ENCODE peak calls at places on chromosomes 16 and 17, in five cellular contexts. One of them, this sample, is unnamed.

GRCh38 chr17:39922006-39922405 is 3.6 kb upstream of the GSDMB start:
- DNase-seq in right atrium auricular region: no peak
- DNase-seq in upper lobe of right lung: no peak
- DNase-seq in A549: no peak
- DNase-seq in effector CD4-positive, alpha-beta T cell: no peak
- DNase-seq in this sample: no peak

GRCh38 chr17:73551144-73551543 is 93.1 kb downstream of the SDK2 start:
- DNase-seq in right atrium auricular region: no peak
- DNase-seq in upper lobe of right lung: no peak
- DNase-seq in A549: no peak
- DNase-seq in effector CD4-positive, alpha-beta T cell: no peak
- DNase-seq in this sample: no peak

GRCh38 chr16:31705371-31705770 is 168.2 kb upstream of the ZNF267 start:
- DNase-seq in right atrium auricular region: no peak
- DNase-seq in upper lobe of right lung: no peak
- DNase-seq in A549: no peak
- DNase-seq in effector CD4-positive, alpha-beta T cell: no peak
- DNase-seq in this sample: no peak

GRCh38 chr17:36847293-36847645 is 90.0 kb upstream of the LHX1 start:
- DNase-seq in right atrium auricular region: no peak
- DNase-seq in upper lobe of right lung: no peak
- DNase-seq in A549: no peak
- DNase-seq in effector CD4-positive, alpha-beta T cell: no peak
- DNase-seq in this sample: no peak

GRCh38 chr16:84184775-84185174 is 2.1 kb downstream of the TAF1C start:
- DNase-seq in right atrium auricular region: no peak
- DNase-seq in upper lobe of right lung: peak; percentile 67
- DNase-seq in A549: no peak
- DNase-seq in effector CD4-positive, alpha-beta T cell: no peak
- DNase-seq in this sample: no peak

GRCh38 chr16:57534881-57535658 is 1.3 kb downstream of the CCDC102A start:
- DNase-seq in right atrium auricular region: no peak
- DNase-seq in upper lobe of right lung: peak; percentile 62
- DNase-seq in A549: no peak
- DNase-seq in effector CD4-positive, alpha-beta T cell: no peak
- DNase-seq in this sample: no peak

GRCh38 chr17:72249441-72249840 is 128.6 kb downstream of the SOX9 start:
- DNase-seq in right atrium auricular region: no peak
- DNase-seq in upper lobe of right lung: no peak
- DNase-seq in A549: no peak
- DNase-seq in effector CD4-positive, alpha-beta T cell: no peak
- DNase-seq in this sample: no peak

GRCh38 chr16:47067203-47067602 is 76.5 kb downstream of the NETO2 start:
- DNase-seq in right atrium auricular region: peak; percentile 21
- DNase-seq in upper lobe of right lung: no peak
- DNase-seq in A549: no peak
- DNase-seq in effector CD4-positive, alpha-beta T cell: no peak
- DNase-seq in this sample: no peak

GRCh38 chr16:31052131-31052530 is 18.8 kb downstream of the STX4 start:
- DNase-seq in right atrium auricular region: peak; percentile 64
- DNase-seq in upper lobe of right lung: no peak
- DNase-seq in A549: peak; percentile 90
- DNase-seq in effector CD4-positive, alpha-beta T cell: no peak
- DNase-seq in this sample: peak; percentile 77

GRCh38 chr16:74868501-74868900 is 93.9 kb upstream of the FA2H start:
- DNase-seq in right atrium auricular region: no peak
- DNase-seq in upper lobe of right lung: no peak
- DNase-seq in A549: no peak
- DNase-seq in effector CD4-positive, alpha-beta T cell: no peak
- DNase-seq in this sample: no peak

GRCh38 chr16:81442909-81443687 is 1.5 kb upstream of the CMIP start:
- DNase-seq in right atrium auricular region: no peak
- DNase-seq in upper lobe of right lung: no peak
- DNase-seq in A549: no peak
- DNase-seq in effector CD4-positive, alpha-beta T cell: no peak
- DNase-seq in this sample: no peak

GRCh38 chr16:57131351-57131970 is 39.1 kb downstream of the CPNE2 start:
- DNase-seq in right atrium auricular region: no peak
- DNase-seq in upper lobe of right lung: no peak
- DNase-seq in A549: no peak
- DNase-seq in effector CD4-positive, alpha-beta T cell: no peak
- DNase-seq in this sample: no peak

GRCh38 chr17:76558210-76559095 is 18.6 kb downstream of the PRCD start:
- DNase-seq in right atrium auricular region: no peak
- DNase-seq in upper lobe of right lung: no peak
- DNase-seq in A549: peak; percentile 38
- DNase-seq in effector CD4-positive, alpha-beta T cell: no peak
- DNase-seq in this sample: peak; percentile 64

GRCh38 chr17:78722101-78722761 is 59.8 kb downstream of the CYTH1 start:
- DNase-seq in right atrium auricular region: no peak
- DNase-seq in upper lobe of right lung: peak; percentile 71
- DNase-seq in A549: no peak
- DNase-seq in effector CD4-positive, alpha-beta T cell: no peak
- DNase-seq in this sample: no peak

GRCh38 chr17:50687200-50688066 is 20.3 kb downstream of the ANKRD40 start:
- DNase-seq in right atrium auricular region: no peak
- DNase-seq in upper lobe of right lung: peak; percentile 63
- DNase-seq in A549: no peak
- DNase-seq in effector CD4-positive, alpha-beta T cell: no peak
- DNase-seq in this sample: peak; percentile 32

GRCh38 chr17:73492125-73492801 is 152.0 kb downstream of the SDK2 start:
- DNase-seq in right atrium auricular region: no peak
- DNase-seq in upper lobe of right lung: no peak
- DNase-seq in A549: no peak
- DNase-seq in effector CD4-positive, alpha-beta T cell: no peak
- DNase-seq in this sample: no peak

GRCh38 chr17:47205419-47205963 is 3.7 kb upstream of the MYL4 start:
- DNase-seq in right atrium auricular region: no peak
- DNase-seq in upper lobe of right lung: peak; percentile 76
- DNase-seq in A549: no peak
- DNase-seq in effector CD4-positive, alpha-beta T cell: peak; percentile 49
- DNase-seq in this sample: peak; percentile 75

GRCh38 chr17:81086789-81087551 is 52.0 kb downstream of the BAIAP2 start:
- DNase-seq in right atrium auricular region: no peak
- DNase-seq in upper lobe of right lung: no peak
- DNase-seq in A549: no peak
- DNase-seq in effector CD4-positive, alpha-beta T cell: no peak
- DNase-seq in this sample: no peak

GRCh38 chr16:56305956-56306565 is 114.8 kb downstream of the GNAO1 start:
- DNase-seq in right atrium auricular region: no peak
- DNase-seq in upper lobe of right lung: no peak
- DNase-seq in A549: no peak
- DNase-seq in effector CD4-positive, alpha-beta T cell: no peak
- DNase-seq in this sample: no peak

GRCh38 chr16:46857261-46857962 is 26.4 kb upstream of the C16orf87 start:
- DNase-seq in right atrium auricular region: no peak
- DNase-seq in upper lobe of right lung: no peak
- DNase-seq in A549: peak; percentile 61
- DNase-seq in effector CD4-positive, alpha-beta T cell: no peak
- DNase-seq in this sample: peak; percentile 58

GRCh38 chr17:13727441-13728171 is 125.9 kb upstream of the HS3ST3A1 start:
- DNase-seq in right atrium auricular region: no peak
- DNase-seq in upper lobe of right lung: no peak
- DNase-seq in A549: no peak
- DNase-seq in effector CD4-positive, alpha-beta T cell: no peak
- DNase-seq in this sample: peak; percentile 78

GRCh38 chr16:58280146-58280845 is 14.5 kb downstream of the PRSS54 start:
- DNase-seq in right atrium auricular region: no peak
- DNase-seq in upper lobe of right lung: no peak
- DNase-seq in A549: no peak
- DNase-seq in effector CD4-positive, alpha-beta T cell: no peak
- DNase-seq in this sample: no peak

GRCh38 chr17:61389670-61390478 is 9.8 kb upstream of the TBX2 start:
- DNase-seq in right atrium auricular region: no peak
- DNase-seq in upper lobe of right lung: peak; percentile 77
- DNase-seq in A549: peak; percentile 58
- DNase-seq in effector CD4-positive, alpha-beta T cell: no peak
- DNase-seq in this sample: peak; percentile 73

GRCh38 chr17:45108595-45109521 is 23.5 kb downstream of the PLCD3 start:
- DNase-seq in right atrium auricular region: no peak
- DNase-seq in upper lobe of right lung: no peak
- DNase-seq in A549: peak; percentile 51
- DNase-seq in effector CD4-positive, alpha-beta T cell: no peak
- DNase-seq in this sample: no peak

GRCh38 chr17:11023639-11024479 is 186.0 kb upstream of the PIRT start:
- DNase-seq in right atrium auricular region: no peak
- DNase-seq in upper lobe of right lung: no peak
- DNase-seq in A549: no peak
- DNase-seq in effector CD4-positive, alpha-beta T cell: no peak
- DNase-seq in this sample: no peak